ENCODE peak calls at places on chromosomes 2 and 18, in four cellular contexts. U, Y, T and G are unnamed samples.

GRCh38 chr2:46763861-46764260 is 151.7 kb downstream of the MCFD2 start:
- DNase-seq in U (no peak), T (no peak), Y (no peak), G (no peak)

GRCh38 chr18:61336766-61337165 is 3.5 kb downstream of the CDH20 start:
- DNase-seq in T (no peak), U (no peak), Y (no peak), G (no peak)

GRCh38 chr18:2914185-2914584 is 67.4 kb downstream of the EMILIN2 start:
- DNase-seq in Y (no peak), T (no peak), U (no peak), G (no peak)

GRCh38 chr2:238910751-238911351 is 63.0 kb downstream of the TWIST2 start:
- DNase-seq in T (no peak), U (no peak), Y (no peak), G (peak)

GRCh38 chr2:39234754-39235153 is 9.0 kb downstream of the CDKL4 start:
- DNase-seq in Y (no peak), U (no peak), T (no peak), G (peak)

GRCh38 chr18:32919799-32920198 is 147.0 kb upstream of the KLHL14 start:
- DNase-seq in Y (no peak), U (peak), T (no peak), G (peak)

GRCh38 chr2:175877845-175878563 is 124.1 kb downstream of the LNPK start:
- DNase-seq in Y (no peak), U (no peak), T (no peak), G (no peak)

GRCh38 chr2:111057045-111057444 is 63.7 kb upstream of the BCL2L11 start:
- DNase-seq in U (no peak), T (no peak), Y (no peak), G (no peak)

GRCh38 chr2:43328157-43328556 is 101.8 kb upstream of the ZFP36L2 start:
- DNase-seq in T (no peak), Y (no peak), U (no peak), G (no peak)

GRCh38 chr2:150147889-150148683 is 339.4 kb downstream of the RND3 start:
- DNase-seq in T (no peak), U (no peak), Y (no peak), G (no peak)

GRCh38 chr18:74479486-74480148 is 16.5 kb upstream of the CNDP2 start:
- DNase-seq in T (no peak), U (no peak), Y (no peak), G (no peak)

GRCh38 chr2:215460682-215461081 is 24.8 kb upstream of the FN1 start:
- DNase-seq in T (peak), Y (peak), U (no peak), G (no peak)

GRCh38 chr2:204650611-204651010 is 105.3 kb downstream of the PARD3B start:
- DNase-seq in Y (no peak), T (no peak), U (no peak), G (no peak)

GRCh38 chr2:36770542-36771287 is 74.2 kb downstream of the VIT start:
- DNase-seq in U (peak), Y (no peak), T (no peak), G (peak)

GRCh38 chr2:850429-850828 is 100.2 kb upstream of the SNTG2 start:
- DNase-seq in Y (no peak), U (no peak), T (no peak), G (no peak)

GRCh38 chr2:103784271-103784670 is 1022.4 kb downstream of the TMEM182 start:
- DNase-seq in U (no peak), Y (no peak), T (no peak), G (no peak)

GRCh38 chr2:211591456-211591855 is 947.1 kb downstream of the ERBB4 start:
- DNase-seq in U (no peak), T (no peak), Y (no peak), G (no peak)

GRCh38 chr2:237160271-237160934 is 74.7 kb downstream of the COPS8 start:
- DNase-seq in T (no peak), U (no peak), Y (no peak), G (no peak)

DNA sequence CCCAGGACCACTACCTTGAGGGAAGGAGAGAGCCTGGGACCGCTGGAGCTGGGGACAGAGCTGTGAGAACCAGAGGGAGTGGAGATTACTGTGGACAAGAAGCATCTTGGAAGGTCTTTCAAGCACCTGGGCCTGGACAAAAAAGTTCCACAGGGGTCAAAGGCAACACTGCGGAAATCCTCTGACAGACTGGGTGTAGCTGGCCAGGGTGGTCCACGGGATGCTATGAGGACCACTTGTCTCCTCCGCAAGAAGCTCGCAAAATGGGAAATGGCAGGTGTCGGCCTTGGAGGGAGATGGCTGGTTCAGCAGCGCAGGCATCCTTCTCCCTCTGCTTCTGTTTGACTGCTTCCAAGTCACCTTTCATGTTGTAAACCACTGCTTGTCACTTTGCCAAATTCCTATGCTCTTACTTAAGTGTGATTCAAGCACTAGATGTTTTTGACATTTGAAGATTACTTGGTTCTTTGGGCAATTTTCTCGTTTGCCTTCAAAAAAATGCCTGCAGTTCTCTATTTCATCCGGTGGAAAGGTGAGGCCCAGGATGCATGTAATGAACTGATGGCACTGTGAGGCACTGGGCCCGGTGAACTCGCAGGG is 27.7 kb downstream of the KLHL29 start:
- DNase-seq in Y (peak), U (no peak), T (no peak), G (no peak)
- TF ChIP-seq CTCF in Y (no peak), U (no peak), T (no peak), G (no peak)

DNA sequence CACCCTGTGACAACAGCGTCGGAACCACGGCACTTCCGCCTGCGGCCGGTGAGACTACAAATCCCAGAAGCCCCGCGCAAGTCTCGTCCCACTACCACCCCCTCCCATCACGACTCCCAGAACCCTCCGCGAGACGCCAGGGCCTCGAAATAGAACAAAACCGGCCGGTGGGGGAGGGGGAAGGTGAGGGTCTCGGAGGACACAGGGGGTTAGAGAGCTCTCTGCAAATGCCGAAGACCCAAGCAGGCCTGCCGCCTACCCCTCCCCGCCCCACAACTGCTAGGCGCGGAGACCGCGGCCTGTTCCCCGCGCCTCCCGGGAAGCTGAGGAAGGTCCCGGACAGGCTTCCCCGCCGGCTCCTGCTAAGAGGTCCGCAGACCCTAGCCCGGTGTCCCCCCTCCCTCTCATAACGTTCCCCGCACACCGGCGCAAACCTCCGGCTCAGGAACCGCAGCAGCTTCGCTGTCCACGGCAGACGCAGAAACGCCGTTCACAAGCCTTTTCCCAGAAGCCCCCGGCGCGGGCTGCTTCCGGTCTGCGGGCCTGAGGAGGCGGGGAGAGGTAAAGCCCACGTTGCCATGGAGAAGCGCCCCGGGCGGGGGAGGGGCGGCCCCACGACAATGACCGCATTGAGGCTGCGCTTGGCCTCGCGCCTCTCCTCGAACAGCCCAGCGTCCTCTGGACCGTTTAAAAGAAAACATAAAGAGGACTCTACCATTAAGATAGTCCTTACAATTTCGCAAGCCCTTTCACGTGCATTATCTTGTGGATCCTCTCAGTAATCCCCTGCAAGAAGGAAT is at the start of gene ZNF24:
- DNase-seq in Y (peak), U (peak), T (peak), G (peak)
- TF ChIP-seq CTCF in Y (no peak), U (no peak), T (no peak), G (no peak)

DNA sequence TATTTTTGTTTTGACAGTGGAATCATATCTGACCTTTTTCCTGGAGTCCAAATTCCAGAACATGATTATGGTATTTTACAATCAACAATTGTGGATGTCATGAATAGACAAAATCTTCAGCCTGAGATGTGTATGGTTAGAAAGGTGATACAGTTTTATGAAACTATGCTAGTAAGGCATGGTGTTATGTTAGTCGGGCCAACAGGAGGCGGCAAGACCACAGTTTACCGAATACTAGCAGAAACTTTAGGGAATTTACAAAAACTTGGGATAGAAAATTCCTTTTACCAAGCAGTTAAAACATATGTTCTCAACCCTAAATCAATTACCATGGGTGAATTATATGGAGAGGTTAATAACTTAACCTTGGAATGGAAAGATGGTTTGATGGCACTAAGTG is 137.0 kb downstream of the DNAH6 start:
- DNase-seq in T (no peak), Y (no peak), U (no peak), G (no peak)
- TF ChIP-seq CTCF in T (peak), Y (no peak), U (no peak), G (no peak)

GRCh38 chr2:61538179-61538919 is at the start of gene XPO1:
- DNase-seq in T (peak), U (peak), Y (peak), G (peak)

GRCh38 chr2:61537590-61538178 is 472 bp downstream of the XPO1 start:
- DNase-seq in U (no peak), Y (no peak), T (no peak), G (no peak)

GRCh38 chr2:61538920-61539559 is 884 bp upstream of the XPO1 start:
- DNase-seq in U (peak), T (no peak), Y (no peak), G (peak)

DNA sequence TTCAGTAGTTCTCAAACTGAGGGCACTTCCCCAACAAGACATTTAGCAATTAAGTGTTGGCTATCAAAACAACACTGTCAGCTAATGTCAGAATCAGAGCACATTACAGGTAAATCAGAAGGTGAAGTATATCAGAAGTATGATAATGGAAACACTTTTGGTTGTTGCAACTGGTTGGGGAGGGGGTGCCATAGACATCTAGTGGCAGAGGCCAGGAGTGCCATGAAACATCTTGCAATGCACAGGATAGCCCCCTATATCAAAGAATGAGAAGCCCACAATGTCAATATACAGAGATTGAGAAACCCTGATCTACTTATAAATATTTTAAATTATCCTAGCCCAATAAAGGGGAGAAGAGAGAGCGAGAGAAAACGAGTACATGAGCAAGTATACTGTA is 4.9 kb upstream of the XPO1 start:
- DNase-seq in T (no peak), Y (no peak), U (no peak), G (no peak)
- TF ChIP-seq CTCF in T (no peak), Y (peak), U (no peak), G (no peak)

GRCh38 chr2:146734791-146735190 is 1110.0 kb upstream of the ACVR2A start:
- DNase-seq in T (no peak), U (no peak), Y (no peak), G (no peak)

GRCh38 chr2:146730882-146731281 is 1113.9 kb upstream of the ACVR2A start:
- DNase-seq in T (no peak), Y (no peak), U (no peak), G (no peak)

GRCh38 chr2:146734042-146734715 is 1110.7 kb upstream of the ACVR2A start:
- DNase-seq in U (peak), T (peak), Y (peak), G (peak)
- TF ChIP-seq CTCF in U (peak), T (peak), Y (peak), G (peak)

DNA sequence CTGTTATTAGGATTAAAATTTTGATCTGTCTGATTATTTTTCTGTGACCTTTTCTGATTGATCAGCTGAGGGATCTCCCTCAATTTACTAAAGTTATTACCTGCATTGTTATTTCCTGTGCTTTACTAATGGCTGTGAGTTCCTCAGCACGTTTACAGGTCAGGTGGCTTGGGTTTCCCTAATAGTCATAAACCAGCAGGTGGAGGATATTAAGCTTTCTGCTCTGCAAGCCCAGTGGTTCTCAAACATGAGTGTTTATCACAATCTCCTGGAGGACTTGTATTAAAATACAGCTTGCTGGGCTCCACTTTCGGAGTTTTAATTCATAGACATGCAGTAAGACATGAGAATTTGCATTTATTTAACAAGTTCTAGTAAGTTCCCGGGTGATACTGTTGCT is 22.4 kb upstream of the UGP2 start:
- DNase-seq in T (no peak), U (no peak), Y (no peak), G (no peak)
- TF ChIP-seq CTCF in T (no peak), U (no peak), Y (no peak), G (no peak)

GRCh38 chr18:64749884-64750283 is 601.0 kb upstream of the LINC00305 start:
- DNase-seq in U (no peak), Y (no peak), T (no peak), G (no peak)
- TF ChIP-seq CTCF in U (no peak), Y (no peak), T (no peak), G (no peak)